ENCODE peak calls at places on chromosomes 1 and 21, in ten cellular contexts. One of them, this sample, is unnamed.

GRCh38 chr1:200410566-200410878 is 686 bp upstream of the ZNF281 start:
- DNase-seq in stimulated activated CD4-positive, alpha-beta T cell treated with anti-CD3 and anti-CD28 coated beads, Interleukin-12 subunit alpha, Interleukin-12 subunit beta, amount 100 ng/mL, for 4 hours: no peak
- DNase-seq in GM04504: no peak
- DNase-seq in ACHN: no peak
- DNase-seq in activated naive CD4-positive, alpha-beta T cell treated with Interleukin-2 at 50 U/mL for 16 hours: no peak
- DNase-seq in WTC11: no peak
- DNase-seq in GM19239: no peak
- DNase-seq in RWPE1: peak
- DNase-seq in caudate nucleus: no peak
- DNase-seq in ELR: peak
- DNase-seq in this sample: no peak

GRCh38 chr1:231694081-231694443 is 67.5 kb downstream of the DISC1 start:
- DNase-seq in caudate nucleus: peak
- DNase-seq in GM19239: no peak
- DNase-seq in ACHN: no peak
- DNase-seq in WTC11: no peak
- DNase-seq in activated naive CD4-positive, alpha-beta T cell treated with Interleukin-2 at 50 U/mL for 16 hours: no peak
- DNase-seq in stimulated activated CD4-positive, alpha-beta T cell treated with anti-CD3 and anti-CD28 coated beads, Interleukin-12 subunit alpha, Interleukin-12 subunit beta, amount 100 ng/mL, for 4 hours: no peak
- DNase-seq in GM04504: no peak
- DNase-seq in ELR: no peak
- DNase-seq in RWPE1: no peak
- DNase-seq in this sample: no peak

GRCh38 chr1:169390303-169390702 is 22.3 kb downstream of the BLZF1 start:
- DNase-seq in ELR: no peak
- DNase-seq in GM19239: no peak
- DNase-seq in GM04504: no peak
- DNase-seq in caudate nucleus: no peak
- DNase-seq in stimulated activated CD4-positive, alpha-beta T cell treated with anti-CD3 and anti-CD28 coated beads, Interleukin-12 subunit alpha, Interleukin-12 subunit beta, amount 100 ng/mL, for 4 hours: no peak
- DNase-seq in RWPE1: no peak
- DNase-seq in activated naive CD4-positive, alpha-beta T cell treated with Interleukin-2 at 50 U/mL for 16 hours: no peak
- DNase-seq in ACHN: no peak
- DNase-seq in WTC11: no peak
- DNase-seq in this sample: no peak

GRCh38 chr21:45299864-45300785 is 12.4 kb upstream of the POFUT2 start:
- DNase-seq in GM04504: peak
- DNase-seq in activated naive CD4-positive, alpha-beta T cell treated with Interleukin-2 at 50 U/mL for 16 hours: no peak
- DNase-seq in WTC11: no peak
- DNase-seq in ACHN: no peak
- DNase-seq in RWPE1: no peak
- DNase-seq in ELR: peak
- DNase-seq in caudate nucleus: no peak
- DNase-seq in stimulated activated CD4-positive, alpha-beta T cell treated with anti-CD3 and anti-CD28 coated beads, Interleukin-12 subunit alpha, Interleukin-12 subunit beta, amount 100 ng/mL, for 4 hours: no peak
- DNase-seq in GM19239: no peak
- DNase-seq in this sample: no peak

GRCh38 chr1:68112835-68113243 is 62.4 kb upstream of the DIRAS3 start:
- DNase-seq in RWPE1: peak
- DNase-seq in GM04504: peak
- DNase-seq in ELR: peak
- DNase-seq in WTC11: no peak
- DNase-seq in stimulated activated CD4-positive, alpha-beta T cell treated with anti-CD3 and anti-CD28 coated beads, Interleukin-12 subunit alpha, Interleukin-12 subunit beta, amount 100 ng/mL, for 4 hours: no peak
- DNase-seq in caudate nucleus: peak
- DNase-seq in GM19239: no peak
- DNase-seq in activated naive CD4-positive, alpha-beta T cell treated with Interleukin-2 at 50 U/mL for 16 hours: no peak
- DNase-seq in ACHN: peak
- DNase-seq in this sample: no peak

GRCh38 chr1:248243204-248243603 is 12.0 kb downstream of the OR2M4 start:
- DNase-seq in WTC11: no peak
- DNase-seq in stimulated activated CD4-positive, alpha-beta T cell treated with anti-CD3 and anti-CD28 coated beads, Interleukin-12 subunit alpha, Interleukin-12 subunit beta, amount 100 ng/mL, for 4 hours: no peak
- DNase-seq in caudate nucleus: peak
- DNase-seq in GM04504: no peak
- DNase-seq in GM19239: peak
- DNase-seq in ELR: peak
- DNase-seq in ACHN: peak
- DNase-seq in activated naive CD4-positive, alpha-beta T cell treated with Interleukin-2 at 50 U/mL for 16 hours: no peak
- DNase-seq in RWPE1: peak
- DNase-seq in this sample: no peak

GRCh38 chr1:71295340-71295739 is 214.5 kb upstream of the ZRANB2 start:
- DNase-seq in GM19239: no peak
- DNase-seq in RWPE1: no peak
- DNase-seq in GM04504: peak
- DNase-seq in stimulated activated CD4-positive, alpha-beta T cell treated with anti-CD3 and anti-CD28 coated beads, Interleukin-12 subunit alpha, Interleukin-12 subunit beta, amount 100 ng/mL, for 4 hours: no peak
- DNase-seq in ELR: no peak
- DNase-seq in activated naive CD4-positive, alpha-beta T cell treated with Interleukin-2 at 50 U/mL for 16 hours: no peak
- DNase-seq in caudate nucleus: no peak
- DNase-seq in WTC11: no peak
- DNase-seq in ACHN: no peak
- DNase-seq in this sample: no peak

GRCh38 chr1:117658676-117659075 is 52.8 kb downstream of the TENT5C start:
- DNase-seq in GM04504: no peak
- DNase-seq in GM19239: no peak
- DNase-seq in activated naive CD4-positive, alpha-beta T cell treated with Interleukin-2 at 50 U/mL for 16 hours: peak
- DNase-seq in ELR: no peak
- DNase-seq in RWPE1: no peak
- DNase-seq in WTC11: no peak
- DNase-seq in caudate nucleus: no peak
- DNase-seq in stimulated activated CD4-positive, alpha-beta T cell treated with anti-CD3 and anti-CD28 coated beads, Interleukin-12 subunit alpha, Interleukin-12 subunit beta, amount 100 ng/mL, for 4 hours: peak
- DNase-seq in ACHN: no peak
- DNase-seq in this sample: no peak

GRCh38 chr1:201481761-201482493 is 12.9 kb upstream of the PHLDA3 start:
- DNase-seq in WTC11: peak
- DNase-seq in GM04504: no peak
- DNase-seq in ACHN: peak
- DNase-seq in RWPE1: peak
- DNase-seq in GM19239: peak
- DNase-seq in caudate nucleus: peak
- DNase-seq in stimulated activated CD4-positive, alpha-beta T cell treated with anti-CD3 and anti-CD28 coated beads, Interleukin-12 subunit alpha, Interleukin-12 subunit beta, amount 100 ng/mL, for 4 hours: peak
- DNase-seq in activated naive CD4-positive, alpha-beta T cell treated with Interleukin-2 at 50 U/mL for 16 hours: peak
- DNase-seq in ELR: peak
- DNase-seq in this sample: peak

GRCh38 chr1:230109871-230110667 is 43.0 kb downstream of the GALNT2 start:
- DNase-seq in WTC11: no peak
- DNase-seq in GM19239: peak
- DNase-seq in activated naive CD4-positive, alpha-beta T cell treated with Interleukin-2 at 50 U/mL for 16 hours: peak
- DNase-seq in caudate nucleus: no peak
- DNase-seq in stimulated activated CD4-positive, alpha-beta T cell treated with anti-CD3 and anti-CD28 coated beads, Interleukin-12 subunit alpha, Interleukin-12 subunit beta, amount 100 ng/mL, for 4 hours: peak
- DNase-seq in GM04504: no peak
- DNase-seq in RWPE1: no peak
- DNase-seq in ELR: no peak
- DNase-seq in ACHN: no peak
- DNase-seq in this sample: no peak

GRCh38 chr1:200510228-200510623 is 100.4 kb upstream of the ZNF281 start:
- DNase-seq in ELR: peak
- DNase-seq in GM04504: peak
- DNase-seq in activated naive CD4-positive, alpha-beta T cell treated with Interleukin-2 at 50 U/mL for 16 hours: peak
- DNase-seq in RWPE1: peak
- DNase-seq in caudate nucleus: peak
- DNase-seq in stimulated activated CD4-positive, alpha-beta T cell treated with anti-CD3 and anti-CD28 coated beads, Interleukin-12 subunit alpha, Interleukin-12 subunit beta, amount 100 ng/mL, for 4 hours: peak
- DNase-seq in WTC11: peak
- DNase-seq in ACHN: peak
- DNase-seq in GM19239: peak
- DNase-seq in this sample: no peak

GRCh38 chr1:29128739-29129138 is 5.0 kb upstream of the TMEM200B start:
- DNase-seq in caudate nucleus: no peak
- DNase-seq in activated naive CD4-positive, alpha-beta T cell treated with Interleukin-2 at 50 U/mL for 16 hours: no peak
- DNase-seq in GM04504: no peak
- DNase-seq in RWPE1: no peak
- DNase-seq in ELR: no peak
- DNase-seq in stimulated activated CD4-positive, alpha-beta T cell treated with anti-CD3 and anti-CD28 coated beads, Interleukin-12 subunit alpha, Interleukin-12 subunit beta, amount 100 ng/mL, for 4 hours: no peak
- DNase-seq in ACHN: no peak
- DNase-seq in GM19239: no peak
- DNase-seq in WTC11: no peak
- DNase-seq in this sample: no peak

GRCh38 chr1:19096036-19096833 is 113.8 kb downstream of the UBR4 start:
- DNase-seq in caudate nucleus: no peak
- DNase-seq in activated naive CD4-positive, alpha-beta T cell treated with Interleukin-2 at 50 U/mL for 16 hours: no peak
- DNase-seq in ACHN: peak
- DNase-seq in GM04504: no peak
- DNase-seq in ELR: peak
- DNase-seq in GM19239: no peak
- DNase-seq in stimulated activated CD4-positive, alpha-beta T cell treated with anti-CD3 and anti-CD28 coated beads, Interleukin-12 subunit alpha, Interleukin-12 subunit beta, amount 100 ng/mL, for 4 hours: no peak
- DNase-seq in WTC11: no peak
- DNase-seq in RWPE1: peak
- DNase-seq in this sample: no peak

GRCh38 chr1:85806236-85806965 is 98.2 kb upstream of the ZNHIT6 start:
- DNase-seq in ELR: no peak
- DNase-seq in RWPE1: no peak
- DNase-seq in stimulated activated CD4-positive, alpha-beta T cell treated with anti-CD3 and anti-CD28 coated beads, Interleukin-12 subunit alpha, Interleukin-12 subunit beta, amount 100 ng/mL, for 4 hours: no peak
- DNase-seq in GM19239: no peak
- DNase-seq in ACHN: no peak
- DNase-seq in WTC11: no peak
- DNase-seq in caudate nucleus: no peak
- DNase-seq in GM04504: no peak
- DNase-seq in activated naive CD4-positive, alpha-beta T cell treated with Interleukin-2 at 50 U/mL for 16 hours: no peak
- DNase-seq in this sample: no peak

GRCh38 chr1:198157847-198158765 is 1.3 kb downstream of the NEK7 start:
- DNase-seq in RWPE1: peak
- DNase-seq in ACHN: peak
- DNase-seq in ELR: peak
- DNase-seq in GM19239: no peak
- DNase-seq in GM04504: no peak
- DNase-seq in WTC11: no peak
- DNase-seq in stimulated activated CD4-positive, alpha-beta T cell treated with anti-CD3 and anti-CD28 coated beads, Interleukin-12 subunit alpha, Interleukin-12 subunit beta, amount 100 ng/mL, for 4 hours: no peak
- DNase-seq in activated naive CD4-positive, alpha-beta T cell treated with Interleukin-2 at 50 U/mL for 16 hours: no peak
- DNase-seq in caudate nucleus: no peak
- DNase-seq in this sample: no peak

GRCh38 chr1:228697209-228698016 is 37.9 kb upstream of the RHOU start:
- DNase-seq in WTC11: no peak
- DNase-seq in caudate nucleus: no peak
- DNase-seq in GM04504: peak
- DNase-seq in ELR: peak
- DNase-seq in ACHN: no peak
- DNase-seq in RWPE1: no peak
- DNase-seq in stimulated activated CD4-positive, alpha-beta T cell treated with anti-CD3 and anti-CD28 coated beads, Interleukin-12 subunit alpha, Interleukin-12 subunit beta, amount 100 ng/mL, for 4 hours: no peak
- DNase-seq in activated naive CD4-positive, alpha-beta T cell treated with Interleukin-2 at 50 U/mL for 16 hours: no peak
- DNase-seq in GM19239: no peak
- DNase-seq in this sample: no peak

GRCh38 chr1:165928075-165928731 is 100.8 kb downstream of the UCK2 start:
- DNase-seq in activated naive CD4-positive, alpha-beta T cell treated with Interleukin-2 at 50 U/mL for 16 hours: peak
- DNase-seq in RWPE1: peak
- DNase-seq in ACHN: peak
- DNase-seq in GM04504: peak
- DNase-seq in caudate nucleus: no peak
- DNase-seq in stimulated activated CD4-positive, alpha-beta T cell treated with anti-CD3 and anti-CD28 coated beads, Interleukin-12 subunit alpha, Interleukin-12 subunit beta, amount 100 ng/mL, for 4 hours: peak
- DNase-seq in ELR: peak
- DNase-seq in GM19239: peak
- DNase-seq in WTC11: peak
- DNase-seq in this sample: peak

GRCh38 chr1:79554620-79555160 is 548.2 kb upstream of the ADGRL4 start:
- DNase-seq in ELR: peak
- DNase-seq in GM19239: no peak
- DNase-seq in ACHN: no peak
- DNase-seq in WTC11: no peak
- DNase-seq in caudate nucleus: no peak
- DNase-seq in activated naive CD4-positive, alpha-beta T cell treated with Interleukin-2 at 50 U/mL for 16 hours: no peak
- DNase-seq in GM04504: no peak
- DNase-seq in RWPE1: no peak
- DNase-seq in stimulated activated CD4-positive, alpha-beta T cell treated with anti-CD3 and anti-CD28 coated beads, Interleukin-12 subunit alpha, Interleukin-12 subunit beta, amount 100 ng/mL, for 4 hours: no peak
- DNase-seq in this sample: no peak

GRCh38 chr1:33161061-33161681 is 20.7 kb downstream of the TRIM62 start:
- DNase-seq in activated naive CD4-positive, alpha-beta T cell treated with Interleukin-2 at 50 U/mL for 16 hours: no peak
- DNase-seq in WTC11: peak
- DNase-seq in ELR: no peak
- DNase-seq in GM04504: no peak
- DNase-seq in stimulated activated CD4-positive, alpha-beta T cell treated with anti-CD3 and anti-CD28 coated beads, Interleukin-12 subunit alpha, Interleukin-12 subunit beta, amount 100 ng/mL, for 4 hours: no peak
- DNase-seq in GM19239: no peak
- DNase-seq in caudate nucleus: peak
- DNase-seq in RWPE1: no peak
- DNase-seq in ACHN: no peak
- DNase-seq in this sample: no peak

GRCh38 chr1:152110860-152111514 is 4.3 kb downstream of the TCHH start:
- DNase-seq in ACHN: peak
- DNase-seq in stimulated activated CD4-positive, alpha-beta T cell treated with anti-CD3 and anti-CD28 coated beads, Interleukin-12 subunit alpha, Interleukin-12 subunit beta, amount 100 ng/mL, for 4 hours: no peak
- DNase-seq in activated naive CD4-positive, alpha-beta T cell treated with Interleukin-2 at 50 U/mL for 16 hours: peak
- DNase-seq in GM04504: no peak
- DNase-seq in RWPE1: peak
- DNase-seq in caudate nucleus: no peak
- DNase-seq in WTC11: peak
- DNase-seq in GM19239: no peak
- DNase-seq in ELR: peak
- DNase-seq in this sample: no peak

This sample was measured in mesenteric fat pad.